ENCODE peak calls at places on chromosomes 7 and 10, in ten cellular contexts. A is CD4-positive, alpha-beta memory T cell; W is SK-N-SH; H is ascending aorta; B is CD8-positive, alpha-beta memory T cell; U is A549; G is body of pancreas; F is astrocyte; V is GM12878; M is hepatocyte. O is an unnamed sample. For H3K4me1, the result is how much of the 10 kb centered on the place peaks cover.

GRCh38 chr10:86374664-86375063 is 8.1 kb upstream of the GRID1 start:
- DNase-seq in A (no peak), W (peak), H (no peak), B (no peak), U (no peak), G (no peak), F (no peak), V (no peak), M (no peak), O (no peak)

GRCh38 chr10:4046722-4047354 is 261.8 kb upstream of the KLF6 start:
- DNase-seq in A (no peak), W (no peak), H (no peak), B (no peak), U (no peak), G (no peak), F (no peak), V (no peak), M (no peak), O (no peak)

GRCh38 chr7:137983308-137984008 is 18.4 kb downstream of the CREB3L2 start:
- DNase-seq in A (no peak), W (no peak), H (no peak), B (no peak), U (no peak), G (no peak), F (peak), V (no peak), M (peak), O (no peak)

GRCh38 chr7:28862876-28863275 is 95.3 kb downstream of the TRIL start:
- DNase-seq in A (no peak), W (no peak), H (no peak), B (no peak), U (no peak), G (no peak), F (peak), V (no peak), M (no peak), O (no peak)

GRCh38 chr7:108146070-108146842 is 16.1 kb upstream of the LAMB4 start:
- DNase-seq in A (peak), W (peak), H (no peak), B (no peak), U (peak), G (peak), F (peak), V (peak), M (peak), O (peak)

GRCh38 chr10:94103902-94104301 is 110.2 kb downstream of the PLCE1 start:
- DNase-seq in A (no peak), W (no peak), H (no peak), B (no peak), U (no peak), G (no peak), F (peak), V (no peak), M (peak), O (no peak)

GRCh38 chr7:121436688-121437087 is 40.6 kb upstream of the FAM3C start:
- DNase-seq in A (no peak), W (no peak), H (no peak), B (no peak), U (no peak), G (no peak), F (no peak), V (no peak), M (no peak), O (no peak)

GRCh38 chr7:117908031-117908795 is 35.0 kb upstream of the CTTNBP2 start:
- DNase-seq in A (no peak), W (no peak), H (no peak), B (no peak), U (no peak), G (no peak), F (no peak), V (no peak), M (no peak), O (no peak)

GRCh38 chr7:2959343-2959680 is 84.4 kb downstream of the CARD11 start:
- DNase-seq in A (no peak), W (no peak), H (no peak), B (no peak), U (no peak), G (no peak), F (no peak), V (no peak), M (no peak), O (no peak)

GRCh38 chr10:71835671-71836593 is 15.1 kb downstream of the PSAP start:
- DNase-seq in A (no peak), W (peak), H (peak), B (no peak), U (no peak), G (peak), F (peak), V (peak), M (peak), O (no peak)

GRCh38 chr10:5817322-5818047 is 4.3 kb upstream of the GDI2 start:
- DNase-seq in A (no peak), W (no peak), H (no peak), B (no peak), U (no peak), G (no peak), F (no peak), V (peak), M (no peak), O (no peak)

GRCh38 chr10:25112016-25112415 is 62.8 kb upstream of the GPR158 start:
- DNase-seq in A (no peak), W (no peak), H (no peak), B (no peak), U (no peak), G (no peak), F (no peak), V (no peak), M (no peak), O (no peak)

GRCh38 chr10:58994226-58995057 is 182.0 kb upstream of the PHYHIPL start:
- DNase-seq in A (no peak), W (no peak), H (no peak), B (no peak), U (peak), G (no peak), F (no peak), V (no peak), M (peak), O (peak)

GRCh38 chr10:76736392-76736791 is 901.2 kb downstream of the KCNMA1 start:
- DNase-seq in A (peak), W (no peak), H (no peak), B (no peak), U (no peak), G (no peak), F (no peak), V (no peak), M (no peak), O (no peak)

GRCh38 chr7:150924256-150924851 is 53.8 kb downstream of the KCNH2 start:
- DNase-seq in A (peak), W (no peak), H (no peak), B (no peak), U (no peak), G (no peak), F (no peak), V (no peak), M (no peak), O (no peak)

GRCh38 chr7:117951285-117951684 is 78.0 kb upstream of the CTTNBP2 start:
- DNase-seq in A (no peak), W (no peak), H (no peak), B (no peak), U (no peak), G (no peak), F (no peak), V (no peak), M (no peak), O (no peak)

GRCh38 chr10:77004917-77005564 is 632.6 kb downstream of the KCNMA1 start:
- DNase-seq in A (no peak), W (peak), H (no peak), B (no peak), U (peak), G (no peak), F (peak), V (no peak), M (peak), O (peak)

GRCh38 chr10:130105724-130106123 is 4.9 kb downstream of the C10orf143 start:
- DNase-seq in A (no peak), W (no peak), H (no peak), B (no peak), U (no peak), G (no peak), F (no peak), V (no peak), M (no peak), O (no peak)

DNA sequence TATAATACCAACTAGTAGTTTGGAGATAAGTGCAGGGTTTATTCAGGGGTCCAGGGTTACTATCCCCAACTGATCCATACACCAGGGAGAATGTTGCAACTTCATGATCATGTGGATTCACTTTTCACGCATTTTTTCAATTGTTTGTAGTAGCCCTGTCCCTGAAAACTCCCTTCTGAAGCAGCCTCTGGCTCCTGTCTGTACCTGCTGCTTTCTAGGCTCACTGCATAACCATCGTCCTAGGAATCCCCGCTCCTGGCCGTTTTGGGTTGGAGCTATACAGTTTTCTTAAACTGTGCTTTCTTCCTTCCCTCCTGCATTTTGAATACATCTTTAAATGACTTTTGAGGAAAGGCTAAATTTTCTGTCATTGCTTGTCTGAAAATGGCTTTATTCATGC is 154.1 kb downstream of the SDHAF3 start:
- DNase-seq in A (no peak), W (no peak), H (no peak), B (no peak), U (no peak), G (no peak), F (no peak), V (no peak), M (no peak), O (no peak)
- H3K4me1 ChIP-seq in A (under half), W (under half), H (under half), B (under half), U (under half), G (under half), F (under half), V (under half), M (under half), O (under half)

DNA sequence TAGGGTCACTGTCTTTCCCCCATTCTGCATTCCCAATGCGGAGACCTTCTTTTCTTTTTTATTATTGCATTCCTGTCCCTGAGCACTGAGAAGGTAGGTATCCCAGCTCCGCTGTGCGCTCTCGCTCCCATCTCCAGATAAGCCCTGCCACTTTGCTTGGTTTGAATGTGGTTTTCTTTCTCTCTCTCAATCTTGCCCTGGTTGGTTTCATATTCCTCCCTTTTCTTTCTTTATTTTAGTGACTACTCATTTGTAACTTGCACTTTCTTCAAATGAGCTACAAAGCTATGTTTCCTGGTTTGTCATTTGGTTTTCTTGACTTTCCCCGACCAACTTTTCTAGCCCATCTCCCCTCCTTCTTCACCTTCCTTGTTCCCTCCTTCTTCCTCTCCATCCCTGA is 29.0 kb upstream of the HSPB1 start:
- DNase-seq in A (no peak), W (no peak), H (no peak), B (no peak), U (no peak), G (no peak), F (no peak), V (no peak), M (no peak), O (no peak)
- H3K4me3 ChIP-seq in A (no peak), W (no peak), H (no peak), B (no peak), U (no peak), G (no peak), F (no peak), V (peak), M (no peak), O (no peak)

GRCh38 chr10:22754298-22754697 is 39.9 kb upstream of the PIP4K2A start:
- DNase-seq in A (no peak), W (no peak), H (no peak), B (no peak), U (no peak), G (no peak), F (no peak), V (no peak), M (no peak), O (no peak)
- H3K4me1 ChIP-seq in A (under half), W (under half), H (under half), B (under half), U (under half), G (under half), F (under half), V (under half), M (under half), O (under half)

GRCh38 chr10:78550090-78550489 is 516.4 kb downstream of the RPS24 start:
- DNase-seq in A (no peak), W (no peak), H (no peak), B (no peak), U (no peak), G (no peak), F (no peak), V (no peak), M (no peak), O (no peak)

GRCh38 chr10:78553792-78554191 is 515.0 kb upstream of the ZMIZ1 start:
- DNase-seq in A (no peak), W (no peak), H (no peak), B (no peak), U (no peak), G (no peak), F (no peak), V (no peak), M (no peak), O (no peak)

GRCh38 chr10:78551184-78552005 is 517.4 kb upstream of the ZMIZ1 start:
- DNase-seq in A (no peak), W (no peak), H (no peak), B (no peak), U (no peak), G (no peak), F (no peak), V (no peak), M (no peak), O (peak)

GRCh38 chr10:78550716-78551115 is 517.1 kb downstream of the RPS24 start:
- DNase-seq in A (no peak), W (no peak), H (no peak), B (no peak), U (no peak), G (no peak), F (no peak), V (no peak), M (no peak), O (no peak)

GRCh38 chr10:78552261-78552811 is 516.4 kb upstream of the ZMIZ1 start:
- DNase-seq in A (no peak), W (no peak), H (peak), B (no peak), U (no peak), G (peak), F (peak), V (no peak), M (peak), O (no peak)
- H3K4me3 ChIP-seq in A (no peak), W (no peak), H (no peak), B (no peak), U (no peak), G (no peak), F (no peak), V (no peak), M (no peak), O (no peak)

GRCh38 chr10:11270858-11271179 is 253.1 kb downstream of the CELF2 start:
- DNase-seq in A (no peak), W (no peak), H (no peak), B (no peak), U (no peak), G (no peak), F (no peak), V (no peak), M (no peak), O (no peak)

GRCh38 chr10:11265486-11265885 is 247.8 kb downstream of the CELF2 start:
- DNase-seq in A (no peak), W (no peak), H (no peak), B (no peak), U (no peak), G (no peak), F (no peak), V (no peak), M (no peak), O (no peak)

GRCh38 chr10:11264481-11265044 is 246.9 kb downstream of the CELF2 start:
- DNase-seq in A (no peak), W (no peak), H (no peak), B (no peak), U (no peak), G (no peak), F (no peak), V (no peak), M (no peak), O (no peak)

GRCh38 chr10:11272915-11273389 is 255.3 kb downstream of the CELF2 start:
- DNase-seq in A (no peak), W (no peak), H (no peak), B (no peak), U (no peak), G (no peak), F (no peak), V (peak), M (no peak), O (no peak)

DNA sequence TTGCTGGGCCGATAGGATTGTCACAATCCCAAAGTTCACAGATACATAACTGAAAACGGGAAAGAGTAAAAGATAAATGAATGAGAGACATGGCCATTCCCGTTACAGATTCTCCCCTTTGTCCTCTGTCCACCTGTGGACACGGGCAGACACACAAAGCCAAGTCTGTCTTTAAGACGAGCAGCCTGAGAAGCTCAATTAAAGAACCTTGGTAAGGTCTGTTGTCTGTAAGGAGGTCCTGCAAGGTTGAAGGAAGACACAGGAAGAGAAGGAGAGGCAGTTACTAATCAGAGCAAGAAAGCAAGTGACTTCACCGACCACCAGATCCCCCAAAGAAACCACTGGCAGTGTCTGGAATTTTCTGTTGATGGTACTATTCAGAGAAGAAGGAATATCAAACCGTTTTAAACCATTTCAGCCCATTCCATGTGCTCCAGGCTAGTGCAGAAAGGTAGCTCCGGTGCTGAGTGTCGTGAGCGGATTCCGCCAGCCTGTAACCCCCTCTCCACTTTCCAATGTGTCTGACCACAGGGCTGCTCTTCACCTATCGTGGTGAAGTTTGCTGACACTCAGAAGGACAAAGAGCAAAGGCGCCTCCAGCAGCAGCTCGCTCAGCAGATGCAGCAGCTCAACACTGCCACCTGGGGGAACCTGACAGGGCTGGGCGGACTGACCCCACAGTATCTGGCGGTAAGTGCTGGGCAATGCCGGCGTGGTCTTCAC is 252.6 kb downstream of the CELF2 start:
- DNase-seq in A (peak), W (peak), H (no peak), B (peak), U (peak), G (peak), F (peak), V (peak), M (peak), O (peak)
- H3K4me1 ChIP-seq in A (under half), W (under half), H (under half), B (under half), U (under half), G (under half), F (under half), V (half or more), M (under half), O (under half)

O was measured in small intestine.